ENCODE peak calls at places on chromosomes 2 and 18, in seven cellular contexts. Q is activated CD4-positive, alpha-beta T cell treated with anti-CD3 and anti-CD28 coated beads for 4 hours; J is T-cell; H is ELR; E is astrocyte of the spinal cord; W is amniotic stem cell; B is EL. F is an unnamed sample.

GRCh38 chr2:7363906-7364305 is 446.7 kb downstream of the RNF144A start:
- DNase-seq in W (no peak), B (no peak), E (no peak), H (no peak), Q (no peak), J (no peak), F (no peak)

GRCh38 chr2:237702439-237703397 is 75.3 kb downstream of the LRRFIP1 start:
- DNase-seq in J (no peak), Q (peak), H (peak), B (peak), E (peak), W (no peak), F (peak)

GRCh38 chr18:11982981-11983380 is 1.7 kb downstream of the IMPA2 start:
- DNase-seq in H (no peak), W (no peak), E (no peak), B (no peak), Q (no peak), J (no peak), F (no peak)

GRCh38 chr2:48915227-48915626 is 159.7 kb upstream of the LHCGR start:
- DNase-seq in B (no peak), W (no peak), E (no peak), Q (no peak), H (no peak), J (no peak), F (no peak)

GRCh38 chr2:15009681-15010080 is 377.2 kb downstream of the LRATD1 start:
- DNase-seq in Q (no peak), H (peak), W (no peak), B (no peak), J (no peak), E (no peak), F (no peak)

GRCh38 chr18:29653816-29654215 is 1388.7 kb downstream of the DSC3 start:
- DNase-seq in W (no peak), E (no peak), Q (no peak), H (no peak), B (no peak), J (no peak), F (no peak)

GRCh38 chr2:24497685-24498084 is 6.6 kb downstream of the NCOA1 start:
- DNase-seq in J (no peak), H (no peak), E (no peak), W (no peak), B (no peak), Q (no peak), F (no peak)

GRCh38 chr2:240233891-240234502 is 93.5 kb upstream of the OTOS start:
- DNase-seq in H (no peak), J (no peak), E (no peak), Q (no peak), W (no peak), B (no peak), F (no peak)

GRCh38 chr18:8348051-8348450 is 261.2 kb upstream of the RAB12 start:
- DNase-seq in H (no peak), W (no peak), E (no peak), B (no peak), J (no peak), Q (no peak), F (no peak)

GRCh38 chr2:85132834-85133637 is at the start of gene TCF7L1:
- DNase-seq in W (peak), B (peak), H (peak), J (no peak), Q (no peak), E (peak), F (peak)

GRCh38 chr2:25279091-25279651 is 62.6 kb downstream of the DNMT3A start:
- DNase-seq in B (no peak), J (no peak), Q (no peak), E (no peak), H (no peak), W (no peak), F (no peak)

GRCh38 chr2:26974352-26974751 is 3.9 kb downstream of the MAPRE3 start:
- DNase-seq in B (no peak), W (no peak), H (no peak), Q (no peak), E (no peak), J (no peak), F (no peak)

GRCh38 chr2:1808921-1809551 is 64.7 kb upstream of the PXDN start:
- DNase-seq in B (peak), J (no peak), W (no peak), H (peak), Q (no peak), E (no peak), F (peak)

GRCh38 chr18:70781860-70782453 is 493.1 kb downstream of the SOCS6 start:
- DNase-seq in W (no peak), Q (peak), H (peak), B (peak), J (peak), E (peak), F (peak)

GRCh38 chr2:227871375-227871788 is at the start of gene DAW1:
- DNase-seq in W (no peak), B (peak), J (peak), H (peak), Q (peak), E (peak), F (peak)

GRCh38 chr18:61471832-61472406 is 138.7 kb downstream of the CDH20 start:
- DNase-seq in Q (no peak), E (no peak), H (no peak), W (no peak), B (no peak), J (no peak), F (no peak)

GRCh38 chr2:18218160-18218933 is 339.9 kb downstream of the KCNS3 start:
- DNase-seq in J (no peak), H (no peak), B (no peak), Q (no peak), W (no peak), E (no peak), F (no peak)

GRCh38 chr2:41937464-41937861 is 110.4 kb upstream of the PKDCC start:
- DNase-seq in E (no peak), W (no peak), J (no peak), B (peak), Q (no peak), H (peak), F (peak)

GRCh38 chr2:48696881-48697280 is 58.6 kb downstream of the LHCGR start:
- DNase-seq in H (no peak), J (no peak), E (no peak), Q (no peak), B (no peak), W (no peak), F (no peak)

GRCh38 chr2:65818873-65819451 is 386.6 kb upstream of the SPRED2 start:
- DNase-seq in J (no peak), E (no peak), B (peak), H (peak), Q (no peak), W (no peak), F (no peak)

GRCh38 chr2:26429779-26430654 is 28.3 kb downstream of the DRC1 start:
- DNase-seq in W (no peak), B (no peak), J (no peak), H (no peak), Q (no peak), E (no peak), F (no peak)

GRCh38 chr2:69149631-69150215 is 136.7 kb downstream of the ANTXR1 start:
- DNase-seq in J (no peak), E (peak), Q (no peak), W (no peak), H (no peak), B (peak), F (peak)

GRCh38 chr18:11862468-11863137 is 11.4 kb downstream of the CHMP1B start:
- DNase-seq in W (no peak), J (no peak), H (no peak), Q (no peak), E (no peak), B (no peak), F (no peak)

GRCh38 chr2:207725815-207726578 is 14.6 kb downstream of the CCNYL1 start:
- DNase-seq in W (no peak), E (no peak), B (no peak), H (no peak), J (no peak), Q (no peak), F (no peak)

GRCh38 chr2:236626391-236627150 is 56.9 kb downstream of the ACKR3 start:
- DNase-seq in E (no peak), Q (no peak), B (no peak), W (no peak), J (no peak), H (no peak), F (no peak)

GRCh38 chr2:111161971-111162370 is 41.3 kb downstream of the BCL2L11 start:
- DNase-seq in J (no peak), Q (no peak), H (no peak), B (no peak), W (no peak), E (no peak), F (no peak)

GRCh38 chr2:96082211-96083063 is 33.9 kb downstream of the ADRA2B start:
- DNase-seq in E (no peak), J (no peak), B (no peak), H (no peak), Q (no peak), W (no peak), F (no peak)

GRCh38 chr2:236354056-236354940 is 90.1 kb upstream of the ASB18 start:
- DNase-seq in Q (no peak), J (no peak), E (no peak), W (no peak), B (no peak), H (no peak), F (no peak)

GRCh38 chr2:27569398-27569797 is 13.4 kb upstream of the ZNF512 start:
- DNase-seq in Q (no peak), J (no peak), W (no peak), H (peak), E (peak), B (peak), F (peak)

GRCh38 chr2:232658217-232658785 is 24.9 kb downstream of the EFHD1 start:
- DNase-seq in H (peak), E (no peak), J (no peak), Q (no peak), B (no peak), W (no peak), F (no peak)

GRCh38 chr2:180730976-180731375 is 249.4 kb upstream of the UBE2E3 start:
- DNase-seq in W (no peak), H (peak), J (no peak), E (no peak), Q (no peak), B (peak), F (no peak)

GRCh38 chr2:231355802-231356473 is 39.6 kb upstream of the B3GNT7 start:
- DNase-seq in J (no peak), E (peak), B (no peak), W (no peak), Q (no peak), H (no peak), F (no peak)

F was measured in RPMI7951.